ENCODE peak calls at places on chromosomes 5 and 9, in seven cellular contexts. One of them, this sample, is unnamed.

GRCh38 chr9:126395439-126396212 is 69.0 kb downstream of the MVB12B start:
- DNase-seq in GM12878: no peak
- DNase-seq in H1: no peak
- DNase-seq in GM12891: no peak
- DNase-seq in SK-N-SH: no peak
- DNase-seq in HepG2: no peak
- DNase-seq in GM12892: no peak
- DNase-seq in this sample: no peak

GRCh38 chr5:96324708-96325107 is 108.3 kb downstream of the PCSK1 start:
- DNase-seq in GM12878: no peak
- DNase-seq in H1: no peak
- DNase-seq in GM12891: no peak
- DNase-seq in SK-N-SH: no peak
- DNase-seq in HepG2: peak
- DNase-seq in GM12892: no peak
- DNase-seq in this sample: no peak

GRCh38 chr9:73183917-73184861 is 32.5 kb downstream of the ANXA1 start:
- DNase-seq in GM12878: no peak
- DNase-seq in H1: no peak
- DNase-seq in GM12891: no peak
- DNase-seq in SK-N-SH: no peak
- DNase-seq in HepG2: peak
- DNase-seq in GM12892: no peak
- DNase-seq in this sample: peak

GRCh38 chr5:122429545-122430327 is 117.7 kb downstream of the SNCAIP start:
- DNase-seq in GM12878: no peak
- DNase-seq in H1: no peak
- DNase-seq in GM12891: no peak
- DNase-seq in SK-N-SH: no peak
- DNase-seq in HepG2: no peak
- DNase-seq in GM12892: no peak
- DNase-seq in this sample: no peak

GRCh38 chr5:179269781-179270543 is 75.3 kb downstream of the ADAMTS2 start:
- DNase-seq in GM12878: no peak
- DNase-seq in H1: no peak
- DNase-seq in GM12891: no peak
- DNase-seq in SK-N-SH: peak
- DNase-seq in HepG2: no peak
- DNase-seq in GM12892: no peak
- DNase-seq in this sample: no peak

GRCh38 chr9:135349963-135350360 is 129.6 kb upstream of the PPP1R26 start:
- DNase-seq in GM12878: no peak
- DNase-seq in H1: no peak
- DNase-seq in GM12891: no peak
- DNase-seq in SK-N-SH: no peak
- DNase-seq in HepG2: no peak
- DNase-seq in GM12892: no peak
- DNase-seq in this sample: no peak

GRCh38 chr5:96876292-96876850 is at the start of gene ERAP2:
- DNase-seq in GM12878: no peak
- DNase-seq in H1: no peak
- DNase-seq in GM12891: no peak
- DNase-seq in SK-N-SH: no peak
- DNase-seq in HepG2: peak
- DNase-seq in GM12892: no peak
- DNase-seq in this sample: peak

GRCh38 chr5:90830058-90830457 is 271.5 kb downstream of the ADGRV1 start:
- DNase-seq in GM12878: no peak
- DNase-seq in H1: no peak
- DNase-seq in GM12891: no peak
- DNase-seq in SK-N-SH: no peak
- DNase-seq in HepG2: no peak
- DNase-seq in GM12892: no peak
- DNase-seq in this sample: no peak

GRCh38 chr5:21685016-21685415 is 1168.1 kb downstream of the CDH12 start:
- DNase-seq in GM12878: no peak
- DNase-seq in H1: no peak
- DNase-seq in GM12891: no peak
- DNase-seq in SK-N-SH: no peak
- DNase-seq in HepG2: no peak
- DNase-seq in GM12892: no peak
- DNase-seq in this sample: no peak

GRCh38 chr5:21680661-21681060 is 1172.5 kb downstream of the CDH12 start:
- DNase-seq in GM12878: no peak
- DNase-seq in H1: no peak
- DNase-seq in GM12891: no peak
- DNase-seq in SK-N-SH: no peak
- DNase-seq in HepG2: no peak
- DNase-seq in GM12892: no peak
- DNase-seq in this sample: no peak

GRCh38 chr5:21681906-21682305 is 1171.2 kb downstream of the CDH12 start:
- DNase-seq in GM12878: no peak
- DNase-seq in H1: no peak
- DNase-seq in GM12891: no peak
- DNase-seq in SK-N-SH: no peak
- DNase-seq in HepG2: no peak
- DNase-seq in GM12892: no peak
- DNase-seq in this sample: no peak

GRCh38 chr5:21678526-21678925 is 1174.6 kb downstream of the CDH12 start:
- DNase-seq in GM12878: no peak
- DNase-seq in H1: no peak
- DNase-seq in GM12891: no peak
- DNase-seq in SK-N-SH: no peak
- DNase-seq in HepG2: no peak
- DNase-seq in GM12892: no peak
- DNase-seq in this sample: no peak

DNA sequence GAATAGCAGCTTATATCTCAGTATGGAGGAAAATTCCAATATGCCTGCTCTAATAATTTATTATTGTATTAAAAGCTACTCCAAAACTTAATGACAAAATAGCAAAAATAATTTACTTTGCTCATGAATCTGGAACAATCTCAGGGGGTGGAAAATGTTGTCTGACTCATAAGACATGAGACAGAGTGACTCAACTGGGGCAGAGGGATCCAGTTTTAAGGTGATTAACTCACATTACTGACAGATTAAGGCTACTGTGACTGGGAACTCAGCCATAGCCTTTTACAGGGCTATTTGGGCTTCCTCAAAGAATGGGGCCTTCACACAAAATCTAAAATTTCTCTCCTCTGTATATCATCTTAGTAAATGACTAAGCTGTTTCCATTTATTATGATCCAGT is 1172.9 kb downstream of the CDH12 start:
- DNase-seq in GM12878: no peak
- DNase-seq in H1: no peak
- DNase-seq in GM12891: no peak
- DNase-seq in SK-N-SH: no peak
- DNase-seq in HepG2: no peak
- DNase-seq in GM12892: no peak
- DNase-seq in this sample: no peak
- TF ChIP-seq TAF1 in GM12878: no peak
- TF ChIP-seq TAF1 in H1: no peak
- TF ChIP-seq TAF1 in GM12891: no peak
- TF ChIP-seq TAF1 in SK-N-SH: no peak
- TF ChIP-seq TAF1 in HepG2: no peak
- TF ChIP-seq TAF1 in GM12892: no peak
- TF ChIP-seq TAF1 in this sample: no peak

GRCh38 chr9:121640076-121640475 is 11.4 kb upstream of the DAB2IP start:
- DNase-seq in GM12878: no peak
- DNase-seq in H1: peak
- DNase-seq in GM12891: peak
- DNase-seq in SK-N-SH: peak
- DNase-seq in HepG2: peak
- DNase-seq in GM12892: peak
- DNase-seq in this sample: peak

GRCh38 chr9:121640486-121641227 is 10.8 kb upstream of the DAB2IP start:
- DNase-seq in GM12878: no peak
- DNase-seq in H1: no peak
- DNase-seq in GM12891: no peak
- DNase-seq in SK-N-SH: no peak
- DNase-seq in HepG2: no peak
- DNase-seq in GM12892: no peak
- DNase-seq in this sample: no peak

GRCh38 chr9:121639619-121640018 is 11.8 kb upstream of the DAB2IP start:
- DNase-seq in GM12878: no peak
- DNase-seq in H1: no peak
- DNase-seq in GM12891: no peak
- DNase-seq in SK-N-SH: no peak
- DNase-seq in HepG2: no peak
- DNase-seq in GM12892: no peak
- DNase-seq in this sample: no peak

GRCh38 chr9:121642758-121643157 is 8.7 kb upstream of the DAB2IP start:
- DNase-seq in GM12878: no peak
- DNase-seq in H1: no peak
- DNase-seq in GM12891: no peak
- DNase-seq in SK-N-SH: no peak
- DNase-seq in HepG2: no peak
- DNase-seq in GM12892: no peak
- DNase-seq in this sample: no peak

DNA sequence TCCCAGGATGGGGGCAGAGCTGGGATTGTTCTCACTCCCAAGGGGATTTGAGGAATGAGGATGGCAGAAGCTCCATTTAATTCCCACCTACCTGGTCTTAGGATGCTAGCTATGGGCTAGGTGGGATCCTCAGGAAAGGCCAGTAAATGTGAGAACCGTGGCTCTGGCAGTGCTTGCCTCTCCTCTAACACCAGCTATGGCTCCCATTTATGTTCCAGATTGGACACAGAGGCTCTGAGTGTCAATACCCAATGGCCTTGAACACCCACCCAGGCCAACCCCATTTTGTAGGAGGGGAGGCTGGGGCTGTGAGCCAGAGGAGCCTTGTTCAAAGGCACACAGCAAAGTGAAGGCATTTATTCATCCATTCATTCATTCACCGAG is 10.2 kb upstream of the DAB2IP start:
- DNase-seq in GM12878: no peak
- DNase-seq in H1: no peak
- DNase-seq in GM12891: no peak
- DNase-seq in SK-N-SH: no peak
- DNase-seq in HepG2: no peak
- DNase-seq in GM12892: no peak
- DNase-seq in this sample: no peak
- TF ChIP-seq TAF1 in GM12878: no peak
- TF ChIP-seq TAF1 in H1: no peak
- TF ChIP-seq TAF1 in GM12891: no peak
- TF ChIP-seq TAF1 in SK-N-SH: no peak
- TF ChIP-seq TAF1 in HepG2: no peak
- TF ChIP-seq TAF1 in GM12892: no peak
- TF ChIP-seq TAF1 in this sample: no peak

GRCh38 chr9:16029056-16029615 is 476.3 kb downstream of the CCDC171 start:
- DNase-seq in GM12878: no peak
- DNase-seq in H1: no peak
- DNase-seq in GM12891: no peak
- DNase-seq in SK-N-SH: no peak
- DNase-seq in HepG2: no peak
- DNase-seq in GM12892: no peak
- DNase-seq in this sample: no peak

GRCh38 chr9:16031971-16032370 is 479.1 kb downstream of the CCDC171 start:
- DNase-seq in GM12878: no peak
- DNase-seq in H1: no peak
- DNase-seq in GM12891: no peak
- DNase-seq in SK-N-SH: no peak
- DNase-seq in HepG2: no peak
- DNase-seq in GM12892: no peak
- DNase-seq in this sample: no peak

GRCh38 chr9:16031486-16031885 is 478.6 kb downstream of the CCDC171 start:
- DNase-seq in GM12878: no peak
- DNase-seq in H1: no peak
- DNase-seq in GM12891: no peak
- DNase-seq in SK-N-SH: no peak
- DNase-seq in HepG2: no peak
- DNase-seq in GM12892: no peak
- DNase-seq in this sample: no peak

GRCh38 chr9:16029796-16030363 is 477.0 kb downstream of the CCDC171 start:
- DNase-seq in GM12878: no peak
- DNase-seq in H1: no peak
- DNase-seq in GM12891: no peak
- DNase-seq in SK-N-SH: no peak
- DNase-seq in HepG2: no peak
- DNase-seq in GM12892: no peak
- DNase-seq in this sample: no peak

DNA sequence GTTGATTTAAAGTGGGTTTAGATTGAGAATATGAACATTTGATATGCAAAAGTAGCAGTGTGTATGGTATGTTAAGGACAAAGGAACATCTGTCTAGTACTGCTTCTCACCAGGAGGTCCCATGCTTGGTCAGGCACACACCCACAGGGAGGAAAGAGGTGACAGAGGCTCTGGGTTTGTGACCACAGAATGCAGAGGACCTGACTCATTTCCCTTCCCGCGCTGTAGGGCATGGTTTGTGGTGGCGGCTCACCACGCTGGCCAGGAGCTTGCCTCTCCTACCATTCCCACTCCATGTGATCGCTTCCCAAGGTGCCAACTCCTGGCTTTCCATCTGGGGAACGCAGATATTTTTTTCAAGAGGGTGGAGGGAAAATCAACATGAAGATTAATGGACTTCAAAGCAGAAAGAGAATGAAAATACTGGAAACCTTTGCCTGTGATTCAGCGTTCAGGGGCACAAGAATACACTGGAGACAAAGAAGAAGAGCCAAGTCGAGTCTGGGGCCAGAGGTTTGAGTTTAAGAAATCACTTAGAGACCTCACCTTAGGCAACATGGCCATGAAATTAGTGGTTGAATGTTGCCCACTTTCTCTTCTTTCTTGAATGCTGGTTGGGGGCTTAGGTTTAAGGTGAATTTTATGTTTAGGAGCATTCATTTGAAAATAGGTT is 477.8 kb downstream of the CCDC171 start:
- DNase-seq in GM12878: peak
- DNase-seq in H1: no peak
- DNase-seq in GM12891: no peak
- DNase-seq in SK-N-SH: no peak
- DNase-seq in HepG2: no peak
- DNase-seq in GM12892: no peak
- DNase-seq in this sample: no peak
- TF ChIP-seq TAF1 in GM12878: no peak
- TF ChIP-seq TAF1 in H1: no peak
- TF ChIP-seq TAF1 in GM12891: no peak
- TF ChIP-seq TAF1 in SK-N-SH: no peak
- TF ChIP-seq TAF1 in HepG2: no peak
- TF ChIP-seq TAF1 in GM12892: no peak
- TF ChIP-seq TAF1 in this sample: no peak

DNA sequence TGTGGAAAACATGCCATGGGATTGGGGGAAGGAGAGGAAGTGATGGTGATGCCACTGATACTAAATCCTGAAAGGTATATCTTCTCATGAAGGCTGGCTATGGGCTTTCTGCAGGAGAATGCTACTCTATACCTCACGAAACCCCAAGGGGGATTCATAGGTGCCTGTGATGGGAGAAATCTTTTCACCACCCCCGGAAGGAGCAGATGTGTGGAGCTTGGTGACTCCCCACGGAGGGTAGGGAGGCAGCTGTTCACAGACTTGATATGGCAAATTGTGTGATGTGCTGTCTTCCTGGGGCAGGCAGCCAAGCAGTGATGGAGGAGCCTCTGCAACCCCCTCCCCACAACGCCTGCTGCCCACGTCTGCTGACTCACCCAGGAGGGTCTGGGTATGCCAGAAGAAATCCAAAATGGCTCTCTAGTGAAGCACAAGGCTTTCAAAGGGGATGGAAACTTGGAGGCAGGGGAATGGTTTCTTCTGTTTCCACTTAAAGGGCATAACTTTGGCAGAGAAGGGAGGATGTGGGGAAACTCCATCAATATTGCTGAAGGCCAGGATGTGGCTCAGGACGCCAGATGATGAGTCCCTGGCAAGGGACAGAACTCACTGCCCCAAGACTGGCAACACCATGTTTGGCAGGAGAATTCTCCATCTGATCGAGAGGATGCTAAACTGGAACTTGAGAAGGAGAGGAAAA is 188.4 kb downstream of the GABBR2 start:
- DNase-seq in GM12878: no peak
- DNase-seq in H1: no peak
- DNase-seq in GM12891: no peak
- DNase-seq in SK-N-SH: no peak
- DNase-seq in HepG2: no peak
- DNase-seq in GM12892: no peak
- DNase-seq in this sample: no peak
- TF ChIP-seq TAF1 in GM12878: no peak
- TF ChIP-seq TAF1 in H1: no peak
- TF ChIP-seq TAF1 in GM12891: no peak
- TF ChIP-seq TAF1 in SK-N-SH: no peak
- TF ChIP-seq TAF1 in HepG2: no peak
- TF ChIP-seq TAF1 in GM12892: no peak
- TF ChIP-seq TAF1 in this sample: no peak

This sample was measured in K562.